ENCODE peak calls at places on chromosomes 3 and 15, in nine cellular contexts. L is heart left ventricle; J is left lung; N is testis; Y is thoracic aorta; P is brain microvascular endothelial cell; O is CD8-positive, alpha-beta memory T cell; B is endothelial cell of umbilical vein; U is IMR-90. E is an unnamed sample.
A peak's percentile ranks its signal among the peaks of the same experiment; 100 is the strongest.

GRCh38 chr3:5187920-5188418 is 462 bp downstream of the EDEM1 start:
- DNase-seq in P (no peak), B (no peak), U (peak; percentile 24), N (peak; percentile 35), L (peak; percentile 37), J (peak; percentile 43), Y (no peak), O (peak; percentile 25), E (no peak)

GRCh38 chr3:61381745-61382392 is 130.6 kb upstream of the FHIT start:
- DNase-seq in L (no peak), B (peak; percentile 33), O (no peak), J (no peak), Y (no peak), P (peak; percentile 17), U (peak; percentile 7), N (peak; percentile 18), E (no peak)

GRCh38 chr3:154887869-154888268 is 192.2 kb upstream of the MME start:
- DNase-seq in N (no peak), Y (no peak), B (no peak), P (no peak), L (no peak), O (no peak), J (no peak), U (no peak), E (no peak)

GRCh38 chr15:88897456-88898194 is 2.3 kb upstream of the HAPLN3 start:
- DNase-seq in Y (peak; percentile 58), O (peak; percentile 49), U (peak; percentile 71), L (peak; percentile 92), P (peak; percentile 85), B (peak; percentile 84), J (peak; percentile 87), N (peak; percentile 83), E (no peak)

GRCh38 chr3:133997871-133998635 is 31.7 kb downstream of the SLCO2A1 start:
- DNase-seq in L (no peak), U (no peak), B (no peak), J (no peak), N (no peak), Y (no peak), O (no peak), P (no peak), E (no peak)

GRCh38 chr3:88480822-88481221 is 331.1 kb downstream of the C3orf38 start:
- DNase-seq in L (no peak), P (peak; percentile 5), Y (no peak), J (no peak), O (no peak), B (no peak), U (no peak), N (no peak), E (no peak)

GRCh38 chr3:157369712-157370447 is 66.8 kb upstream of the PTX3 start:
- DNase-seq in O (no peak), L (no peak), J (no peak), U (no peak), Y (no peak), B (peak; percentile 24), P (no peak), N (peak; percentile 33), E (no peak)

GRCh38 chr15:27956285-27956684 is 142.8 kb downstream of the OCA2 start:
- DNase-seq in N (no peak), B (no peak), O (no peak), J (no peak), Y (no peak), P (no peak), L (no peak), U (no peak), E (no peak)

GRCh38 chr3:170232266-170232665 is 10.0 kb downstream of the PRKCI start:
- DNase-seq in Y (no peak), J (no peak), L (no peak), B (no peak), N (peak; percentile 55), P (peak; percentile 44), O (no peak), U (peak; percentile 21), E (no peak)

GRCh38 chr3:16452265-16452664 is 61.2 kb downstream of the RFTN1 start:
- DNase-seq in B (no peak), O (no peak), P (peak; percentile 81), N (no peak), U (peak; percentile 80), L (no peak), J (no peak), Y (no peak), E (no peak)

GRCh38 chr3:152083058-152083457 is 185.7 kb upstream of the MBNL1 start:
- DNase-seq in Y (no peak), N (no peak), B (no peak), U (no peak), P (no peak), L (no peak), J (no peak), O (no peak), E (no peak)

GRCh38 chr3:131655076-131655685 is 152.4 kb upstream of the MRPL3 start:
- DNase-seq in Y (no peak), J (no peak), B (no peak), P (no peak), O (no peak), L (no peak), N (no peak), U (no peak), E (no peak)

GRCh38 chr3:64456674-64457073 is 231.1 kb downstream of the ADAMTS9 start:
- DNase-seq in U (no peak), Y (no peak), P (no peak), N (no peak), L (no peak), O (no peak), B (no peak), J (no peak), E (no peak)

DNA sequence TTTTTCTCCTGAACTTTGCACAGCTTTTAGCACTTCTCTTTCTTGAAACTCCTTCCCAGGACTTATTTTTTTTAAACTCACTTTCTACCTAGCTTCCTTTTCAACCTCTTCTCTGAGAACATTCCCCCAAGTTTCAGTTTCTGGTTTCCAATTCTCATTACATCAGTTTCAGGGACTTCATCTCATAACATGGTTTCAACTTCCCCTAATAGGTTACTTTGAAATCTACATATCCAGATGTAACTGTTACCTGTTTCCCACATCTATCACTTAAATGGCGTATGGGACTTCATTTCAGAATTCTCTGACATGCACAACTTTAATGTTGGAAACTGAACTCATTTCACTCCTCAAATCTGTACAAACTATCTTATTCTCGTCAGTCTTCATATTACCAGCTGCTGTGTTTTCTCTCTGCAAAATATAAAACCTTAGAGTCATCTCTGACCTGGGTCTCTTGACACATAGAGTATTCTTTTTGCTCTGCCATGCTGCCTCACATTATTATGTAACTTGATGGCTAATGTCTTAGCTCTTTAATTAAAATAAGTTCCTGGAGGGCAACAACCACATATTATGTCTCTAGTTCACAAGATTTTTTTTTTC is 58.4 kb downstream of the NME9 start:
- DNase-seq in B (no peak), J (no peak), U (no peak), N (no peak), Y (no peak), L (no peak), P (no peak), O (no peak), E (no peak)
- H3K27ac ChIP-seq in B (no peak overlapping the region), J (no peak overlapping the region), U (no peak overlapping the region), N (no peak overlapping the region), Y (no peak overlapping the region), L (no peak overlapping the region), P (no peak overlapping the region), O (no peak overlapping the region), E (no peak overlapping the region)

DNA sequence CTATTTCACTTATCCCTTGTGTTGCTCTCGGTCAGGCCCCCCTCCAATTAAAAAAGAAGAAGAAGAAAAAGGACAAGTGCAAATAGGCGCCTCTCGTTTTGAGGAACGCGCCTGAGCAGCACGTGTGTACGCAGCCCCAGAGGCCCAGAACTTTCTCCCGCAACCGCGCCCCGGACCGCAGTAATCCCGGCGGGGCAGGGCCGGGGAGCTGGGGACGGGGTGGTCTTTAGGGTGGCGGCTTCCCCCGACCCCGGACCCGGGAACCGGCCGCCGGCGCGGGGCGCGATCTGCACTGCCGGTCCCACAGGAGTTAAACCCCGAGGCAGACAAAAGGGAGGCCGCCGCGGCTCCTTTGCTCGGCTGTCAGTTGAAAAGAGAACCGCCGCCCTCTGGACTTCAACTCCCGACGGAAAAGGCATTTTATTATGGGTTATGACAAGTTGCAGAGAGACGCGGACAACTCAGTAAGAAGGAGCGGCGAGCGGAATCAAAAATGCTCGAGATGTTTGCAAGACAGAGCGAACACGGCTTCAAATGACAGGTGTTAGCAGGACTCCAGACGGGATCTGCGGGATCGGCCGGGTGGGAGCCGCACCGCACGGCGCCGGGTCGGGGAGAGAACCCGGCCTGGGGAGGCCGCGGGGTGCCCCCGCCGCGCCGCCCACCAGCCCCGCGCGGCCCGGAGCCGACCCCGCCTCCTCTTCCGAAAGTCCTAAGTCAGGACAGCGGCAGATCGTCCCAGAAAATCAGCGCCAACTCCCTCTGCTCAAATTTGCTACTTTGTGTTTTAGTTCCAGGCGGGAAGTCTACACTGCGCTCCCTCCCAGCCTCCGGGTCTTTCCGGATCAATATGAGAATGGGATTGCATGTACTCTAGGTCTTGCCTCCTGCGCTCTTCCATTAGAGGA is 79.0 kb downstream of the NR2F2 start:
- DNase-seq in U (peak; percentile 5), L (no peak), P (peak; percentile 5), O (no peak), Y (no peak), B (peak; percentile 26), N (peak; percentile 18), J (no peak), E (no peak)
- H3K27me3 ChIP-seq in U (peaks cover 79% of the 10 kb centered on the region), L (peaks cover 70% of the 10 kb centered on the region), P (peaks cover 34% of the 10 kb centered on the region), O (peaks cover 17% of the 10 kb centered on the region), Y (peaks cover 36% of the 10 kb centered on the region), B (peaks cover 49% of the 10 kb centered on the region), N (no peaks in the 10 kb centered on the region), J (peaks cover 72% of the 10 kb centered on the region), E (peaks cover 84% of the 10 kb centered on the region)

DNA sequence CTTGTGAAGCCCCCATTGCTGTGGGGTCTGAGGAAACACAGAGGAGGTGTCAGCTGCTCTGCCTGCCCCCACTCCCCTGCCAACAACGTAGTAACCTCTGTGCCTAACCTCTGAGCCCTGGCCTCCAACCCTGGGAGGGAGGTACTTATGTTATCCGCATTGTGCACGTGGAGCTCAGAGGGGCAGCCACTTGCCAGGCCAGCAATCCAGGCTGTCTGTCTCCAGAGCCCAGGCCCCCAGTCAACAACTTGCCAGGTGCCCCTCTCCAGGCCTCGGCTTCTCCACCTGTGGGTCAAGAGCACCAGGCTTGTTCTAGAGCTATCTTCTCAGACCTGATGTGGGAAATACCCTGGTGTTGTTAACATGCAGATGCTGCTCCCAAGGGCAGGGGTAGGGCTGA is 2.7 kb downstream of the TPRA1 start:
- DNase-seq in U (no peak), B (no peak), N (no peak), L (no peak), O (no peak), P (no peak), J (no peak), Y (no peak), E (no peak)
- H3K27ac ChIP-seq in U (no peak overlapping the region), B (no peak overlapping the region), N (no peak overlapping the region), L (no peak overlapping the region), O (no peak overlapping the region), P (no peak overlapping the region), J (no peak overlapping the region), Y (no peak overlapping the region), E (no peak overlapping the region)

DNA sequence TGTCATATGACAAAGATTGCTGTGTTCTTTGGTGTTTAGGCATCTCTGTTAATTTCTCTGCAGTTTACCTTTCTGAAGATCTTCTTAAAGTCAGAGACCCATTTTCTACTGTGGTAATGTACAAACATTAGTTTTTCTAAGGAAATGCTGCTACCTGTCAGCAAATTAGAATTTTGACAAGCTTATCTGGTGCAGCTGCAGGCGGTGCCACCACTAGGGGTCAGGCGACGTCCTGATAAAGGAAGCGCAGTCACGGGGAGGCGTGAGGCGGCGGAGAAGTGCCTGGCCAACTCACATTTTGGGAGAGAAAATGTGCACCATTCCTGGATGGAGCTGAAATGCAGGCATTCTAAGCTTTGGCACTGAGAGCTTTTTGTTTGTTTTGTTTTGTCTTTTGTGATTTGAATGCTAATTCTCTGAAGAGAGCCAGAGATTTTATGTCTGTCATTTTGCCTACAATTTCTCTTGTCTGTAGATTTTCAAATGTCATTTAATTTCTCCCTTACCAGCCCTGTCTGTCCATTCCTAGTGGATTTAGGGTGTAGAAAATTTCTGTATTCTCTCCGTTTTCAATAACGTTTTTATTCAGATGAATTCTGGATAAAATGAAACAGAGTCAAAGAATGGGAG is 24.9 kb upstream of the SIAH2 start:
- DNase-seq in N (peak; percentile 93), O (peak; percentile 68), J (peak; percentile 89), P (peak; percentile 64), Y (peak; percentile 43), B (peak; percentile 60), L (peak; percentile 75), U (peak; percentile 64), E (peak; percentile 68)
- H3K27me3 ChIP-seq in N (no peaks in the 10 kb centered on the region), O (no peaks in the 10 kb centered on the region), J (no peaks in the 10 kb centered on the region), P (no peaks in the 10 kb centered on the region), Y (no peaks in the 10 kb centered on the region), B (peaks cover 24% of the 10 kb centered on the region), L (no peaks in the 10 kb centered on the region), U (peaks cover 23% of the 10 kb centered on the region), E (no peaks in the 10 kb centered on the region)